ENCODE peak calls at places on chromosomes 16 and 17, in six cellular contexts. B is hepatocyte, X is PC-3, M is neural progenitor cell, D is OCI-LY7, L is SK-N-SH. A is an unnamed sample.

GRCh38 chr17:64111831-64112230 is 18.1 kb downstream of the ERN1 start:
- DNase-seq in B (no peak), L (no peak), M (no peak), D (no peak), X (no peak), A (no peak)

GRCh38 chr17:44864831-44865230 is 17.1 kb downstream of the HIGD1B start:
- DNase-seq in L (no peak), D (no peak), X (no peak), M (no peak), B (no peak), A (no peak)

GRCh38 chr17:28571255-28572122 is at the start of gene PIGS:
- DNase-seq in L (peak; percentile 98), X (peak; percentile 88), M (peak; percentile 98), B (peak; percentile 96), D (peak; percentile 93), A (peak; percentile 97)

GRCh38 chr17:42514867-42515266 is 21.2 kb upstream of the NAGLU start:
- DNase-seq in B (no peak), D (no peak), L (no peak), M (peak; percentile 44), X (no peak), A (no peak)

GRCh38 chr16:69057400-69058378 is 47.8 kb upstream of the HAS3 start:
- DNase-seq in L (peak; percentile 25), D (no peak), B (no peak), X (peak; percentile 93), M (no peak), A (peak; percentile 94)

GRCh38 chr17:75047398-75048098 is 523 bp downstream of the KCTD2 start:
- DNase-seq in B (peak; percentile 50), M (peak; percentile 63), X (no peak), D (peak; percentile 47), L (no peak), A (peak; percentile 48)

GRCh38 chr16:4290236-4290830 is 17.5 kb upstream of the TFAP4 start:
- DNase-seq in L (peak; percentile 1), B (peak; percentile 61), M (no peak), D (no peak), X (peak; percentile 82), A (peak; percentile 78)

GRCh38 chr17:16398270-16399267 is 16.8 kb upstream of the TRPV2 start:
- DNase-seq in X (peak; percentile 75), L (peak; percentile 61), D (peak; percentile 81), M (no peak), B (no peak), A (no peak)

GRCh38 chr16:82630688-82631087 is 3.9 kb downstream of the CDH13 start:
- DNase-seq in B (no peak), M (no peak), D (no peak), L (no peak), X (peak; percentile 35), A (peak; percentile 39)

GRCh38 chr17:32283745-32284207 is 18.1 kb downstream of the RHBDL3 start:
- DNase-seq in L (no peak), X (peak; percentile 22), B (no peak), M (no peak), D (no peak), A (peak; percentile 90)

GRCh38 chr16:86667035-86667434 is 88.7 kb downstream of the FOXL1 start:
- DNase-seq in L (no peak), D (no peak), B (no peak), X (no peak), M (no peak), A (no peak)

GRCh38 chr16:4795181-4795827 is at the start of gene SMIM22:
- DNase-seq in M (no peak), L (peak; percentile 65), B (no peak), D (no peak), X (no peak), A (no peak)

GRCh38 chr16:9092282-9092962 is 978 bp downstream of the HAPSTR1 start:
- DNase-seq in L (peak; percentile 73), D (peak; percentile 52), B (peak; percentile 69), X (no peak), M (peak; percentile 66), A (peak; percentile 62)

GRCh38 chr17:21209511-21210175 is 4.3 kb downstream of the TMEM11 start:
- DNase-seq in M (no peak), X (no peak), L (no peak), D (no peak), B (no peak), A (peak; percentile 57)

GRCh38 chr16:13997933-13998332 is 73.2 kb upstream of the MRTFB start:
- DNase-seq in X (peak; percentile 27), M (no peak), D (peak; percentile 92), L (no peak), B (no peak), A (no peak)

GRCh38 chr16:85437161-85438052 is 175.7 kb upstream of the GSE1 start:
- DNase-seq in X (no peak), M (peak; percentile 39), L (no peak), D (no peak), B (peak; percentile 83), A (peak; percentile 40)

GRCh38 chr17:35713069-35713728 is 18.2 kb upstream of the RASL10B start:
- DNase-seq in D (no peak), L (peak; percentile 39), X (no peak), B (no peak), M (no peak), A (peak; percentile 97)

GRCh38 chr17:45705123-45706009 is 78.8 kb upstream of the CRHR1 start:
- DNase-seq in L (no peak), X (peak; percentile 99), M (no peak), D (no peak), B (peak; percentile 67), A (peak; percentile 71)

GRCh38 chr17:17681744-17682292 is 560 bp downstream of the RAI1 start:
- DNase-seq in L (peak; percentile 75), B (peak; percentile 72), X (peak; percentile 33), M (peak; percentile 68), D (peak; percentile 71), A (peak; percentile 78)

DNA sequence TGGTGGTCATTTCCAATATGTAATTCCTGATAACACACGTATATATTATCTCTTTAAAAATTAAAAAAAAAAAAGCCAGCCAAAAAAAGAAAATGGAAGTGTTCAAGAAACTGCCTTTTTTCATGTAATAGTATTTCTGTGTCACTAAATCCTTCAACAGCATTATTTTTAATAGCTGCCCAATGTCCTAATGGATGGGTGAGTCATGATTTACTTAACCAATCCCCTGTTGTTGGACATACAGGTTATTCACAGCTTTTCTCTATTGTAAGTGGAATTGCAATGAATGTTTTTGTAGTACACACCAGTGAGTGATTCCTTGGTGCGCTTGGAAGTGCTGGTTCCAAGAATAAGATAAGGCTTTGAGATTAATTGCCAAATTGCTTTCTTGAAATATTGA is 124.9 kb downstream of the WWOX start:
- DNase-seq in X (peak; percentile 28), D (no peak), L (no peak), M (no peak), B (no peak), A (no peak)
- TF ChIP-seq EZH2phosphoT487 in X (no peak), D (no peak), L (no peak), M (no peak), B (no peak), A (no peak)

GRCh38 chr17:4725646-4726300 is 5.5 kb upstream of the MED11 start:
- DNase-seq in L (no peak), X (no peak), M (no peak), D (no peak), B (no peak), A (no peak)
- H3K4me1 ChIP-seq in L (no peaks in the 10 kb centered on the region), X (peaks cover 12% of the 10 kb centered on the region), M (no peaks in the 10 kb centered on the region), D (peaks cover 4% of the 10 kb centered on the region), B (peaks cover 13% of the 10 kb centered on the region), A (no peaks in the 10 kb centered on the region)

GRCh38 chr16:6732166-6732565 is 600.5 kb upstream of the RBFOX1 start:
- DNase-seq in D (no peak), M (no peak), B (no peak), L (no peak), X (no peak), A (no peak)
- TF ChIP-seq EZH2phosphoT487 in D (no peak), M (no peak), B (no peak), L (no peak), X (no peak), A (no peak)

GRCh38 chr16:24861461-24861860 is 15.7 kb downstream of the SLC5A11 start:
- DNase-seq in L (no peak), B (no peak), X (no peak), M (no peak), D (no peak), A (no peak)

GRCh38 chr16:24858219-24859041 is 12.7 kb downstream of the SLC5A11 start:
- DNase-seq in B (peak; percentile 87), M (peak; percentile 87), X (peak; percentile 57), D (peak; percentile 46), L (no peak), A (peak; percentile 66)

GRCh38 chr16:24869033-24869432 is 23.3 kb downstream of the SLC5A11 start:
- DNase-seq in M (no peak), B (no peak), X (no peak), L (no peak), D (no peak), A (no peak)

GRCh38 chr16:24863582-24864437 is 18.0 kb downstream of the SLC5A11 start:
- DNase-seq in L (no peak), B (no peak), M (no peak), D (no peak), X (no peak), A (no peak)
- H3K4me1 ChIP-seq in L (no peaks in the 10 kb centered on the region), B (no peaks in the 10 kb centered on the region), M (no peaks in the 10 kb centered on the region), D (no peaks in the 10 kb centered on the region), X (no peaks in the 10 kb centered on the region), A (no peaks in the 10 kb centered on the region)

GRCh38 chr16:73095885-73096341 is 48.0 kb upstream of the ZFHX3 start:
- DNase-seq in B (peak; percentile 38), M (no peak), X (peak; percentile 3), L (peak; percentile 65), D (no peak), A (peak; percentile 4)
- TF ChIP-seq EZH2phosphoT487 in B (no peak), M (no peak), X (no peak), L (no peak), D (no peak), A (no peak)

DNA sequence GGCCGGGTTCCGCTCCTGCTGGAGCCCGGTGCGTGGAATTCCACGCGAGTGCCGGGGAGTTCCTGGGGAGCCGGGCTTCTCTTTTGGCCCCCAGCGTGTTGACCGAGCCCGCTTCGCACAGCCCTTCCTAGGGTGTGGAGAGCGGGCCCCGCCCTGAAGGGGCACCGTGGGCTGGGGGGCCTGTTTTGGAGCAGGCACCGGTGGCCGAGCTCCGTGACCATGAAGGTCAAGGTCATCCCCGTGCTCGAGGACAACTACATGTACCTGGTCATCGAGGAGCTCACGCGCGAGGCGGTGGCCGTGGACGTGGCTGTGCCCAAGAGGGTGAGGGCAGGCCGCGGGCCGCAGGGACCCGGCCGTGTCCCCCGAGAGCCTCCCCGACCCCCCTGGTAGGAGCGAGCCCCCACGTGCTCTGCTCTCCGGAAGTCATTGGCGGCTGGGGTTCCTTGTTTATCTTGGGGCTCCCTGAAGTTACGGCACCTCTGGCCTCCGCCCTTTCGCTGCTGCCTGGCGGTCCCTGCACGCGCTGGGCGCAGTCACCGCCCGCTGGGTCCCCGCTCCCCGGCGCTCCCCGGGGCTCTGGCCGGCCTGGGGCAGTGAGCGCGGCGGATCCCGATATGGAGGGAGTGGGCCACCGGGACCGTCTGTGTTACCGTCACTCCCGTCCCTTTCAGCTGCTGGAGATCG is 528 bp downstream of the HAGHL start:
- DNase-seq in M (peak; percentile 50), D (no peak), L (peak; percentile 64), B (no peak), X (no peak), A (peak; percentile 39)
- H3K4me1 ChIP-seq in M (peaks cover 8% of the 10 kb centered on the region), D (peaks cover 38% of the 10 kb centered on the region), L (peaks cover 18% of the 10 kb centered on the region), B (peaks cover 17% of the 10 kb centered on the region), X (peaks cover 8% of the 10 kb centered on the region), A (no peaks in the 10 kb centered on the region)

GRCh38 chr16:55035037-55035436 is 104.4 kb downstream of the IRX5 start:
- DNase-seq in M (peak; percentile 80), X (peak; percentile 3), D (peak; percentile 39), B (peak; percentile 61), L (peak; percentile 73), A (peak; percentile 33)
- TF ChIP-seq EZH2phosphoT487 in M (no peak), X (no peak), D (no peak), B (no peak), L (no peak), A (no peak)